ENCODE peak calls at places on chromosomes 11 and 22, in nine cellular contexts. K is fibroblast of the conjunctiva; S is amniotic epithelial cell; M is CD8-positive, alpha-beta memory T cell; C is left ventricle myocardium inferior; E is fibroblast of villous mesenchyme; H is fibroblast of pulmonary artery; P is dorsolateral prefrontal cortex; Q is stimulated activated CD8-positive, alpha-beta memory T cell treated with anti-CD3 and anti-CD28 coated beads, Interleukin-7, amount 100 ng/mL, for 1 hour. Z is an unnamed sample.

GRCh38 chr11:135069884-135070283 is 657.8 kb upstream of the B3GAT1 start:
- DNase-seq in K (no peak), E (no peak), H (no peak), M (no peak), P (no peak), Q (no peak), C (no peak), S (no peak), Z (no peak)

GRCh38 chr11:119789766-119790407 is 60.9 kb upstream of the NECTIN1 start:
- DNase-seq in H (no peak), E (no peak), M (no peak), P (no peak), C (no peak), Q (no peak), K (no peak), S (no peak), Z (no peak)

GRCh38 chr11:107669156-107669740 is 42.6 kb downstream of the SLN start:
- DNase-seq in H (no peak), Q (no peak), K (no peak), C (no peak), E (peak; percentile 28), M (no peak), P (no peak), S (peak; percentile 44), Z (no peak)

GRCh38 chr11:78768947-78769346 is 194.3 kb upstream of the NARS2 start:
- DNase-seq in Q (no peak), M (no peak), S (no peak), K (no peak), C (no peak), H (no peak), E (no peak), P (no peak), Z (no peak)

GRCh38 chr11:126192386-126192785 is 19.1 kb downstream of the RPUSD4 start:
- DNase-seq in M (no peak), K (no peak), H (no peak), C (no peak), E (no peak), S (no peak), P (no peak), Q (no peak), Z (no peak)

GRCh38 chr22:36257948-36258674 is 5.2 kb downstream of the APOL1 start:
- DNase-seq in S (no peak), H (no peak), E (no peak), P (no peak), C (no peak), K (no peak), M (no peak), Q (no peak), Z (no peak)

GRCh38 chr22:42202669-42203068 is 67.8 kb downstream of the TCF20 start:
- DNase-seq in S (peak; percentile 77), H (peak; percentile 30), P (no peak), Q (peak; percentile 14), M (peak; percentile 14), C (no peak), E (peak; percentile 14), K (no peak), Z (no peak)

GRCh38 chr11:80103149-80103859 is 662.5 kb upstream of the TENM4 start:
- DNase-seq in P (no peak), E (peak; percentile 77), S (peak; percentile 93), C (no peak), K (peak; percentile 72), M (no peak), H (peak; percentile 60), Q (no peak), Z (no peak)

GRCh38 chr22:32462452-32462851 is 1.8 kb downstream of the BPIFC start:
- DNase-seq in S (no peak), M (no peak), H (no peak), C (no peak), K (no peak), Q (no peak), E (no peak), P (no peak), Z (no peak)

GRCh38 chr11:33832676-33833075 is 58.4 kb upstream of the FBXO3 start:
- DNase-seq in Q (no peak), S (no peak), K (no peak), M (no peak), C (no peak), P (no peak), H (no peak), E (no peak), Z (no peak)

GRCh38 chr11:27998552-27998951 is 109.4 kb downstream of the KIF18A start:
- DNase-seq in M (no peak), H (no peak), P (no peak), C (no peak), Q (no peak), K (no peak), E (no peak), S (no peak), Z (no peak)

GRCh38 chr11:107916671-107917241 is 11.5 kb upstream of the RAB39A start:
- DNase-seq in P (no peak), M (no peak), E (peak; percentile 7), H (peak; percentile 36), C (no peak), Q (no peak), S (peak; percentile 18), K (no peak), Z (peak; percentile 15)

GRCh38 chr22:46139895-46140350 is 10.4 kb upstream of the PPARA start:
- DNase-seq in S (no peak), M (no peak), Q (no peak), H (no peak), K (no peak), E (no peak), C (no peak), P (no peak), Z (no peak)

GRCh38 chr22:44454113-44454769 is 43.8 kb downstream of the RTL6 start:
- DNase-seq in M (no peak), S (no peak), E (no peak), K (no peak), C (no peak), P (no peak), H (no peak), Q (no peak), Z (no peak)

GRCh38 chr11:6841694-6842093 is 3.8 kb upstream of the OR10A5 start:
- DNase-seq in E (no peak), S (no peak), Q (no peak), K (no peak), P (no peak), H (no peak), M (no peak), C (no peak), Z (no peak)

GRCh38 chr11:44014968-44015623 is 32.7 kb upstream of the ACCSL start:
- DNase-seq in H (peak; percentile 21), P (no peak), Q (no peak), M (no peak), K (peak; percentile 21), C (no peak), E (no peak), S (peak; percentile 15), Z (no peak)

GRCh38 chr11:12725863-12726666 is 51.8 kb downstream of the TEAD1 start:
- DNase-seq in C (no peak), K (no peak), Q (no peak), E (peak; percentile 65), H (peak; percentile 59), S (peak; percentile 83), M (no peak), P (no peak), Z (no peak)

GRCh38 chr22:38176170-38176741 is 5.4 kb downstream of the PLA2G6 start:
- DNase-seq in H (peak; percentile 97), S (peak; percentile 84), Q (no peak), E (peak; percentile 86), P (no peak), C (peak; percentile 86), M (no peak), K (no peak), Z (no peak)

Z was measured in progenitor cell of endocrine pancreas.